ENCODE peak calls at places on chromosomes 16 and 17, in four cellular contexts. Q is tibial nerve, N is A549, R is upper lobe of left lung. O is an unnamed sample.
A peak's percentile ranks its signal among the peaks of the same experiment; 100 is the strongest.

GRCh38 chr16:50282955-50283631 is 16.7 kb downstream of the ADCY7 start:
- DNase-seq in Q (no peak), N (no peak), R (no peak), O (no peak)

GRCh38 chr16:22843122-22843521 is 29.2 kb downstream of the HS3ST2 start:
- DNase-seq in Q (no peak), N (no peak), R (no peak), O (no peak)

GRCh38 chr17:44314031-44314430 is 5.6 kb downstream of the RUNDC3A start:
- DNase-seq in Q (no peak), N (no peak), R (no peak), O (no peak)

GRCh38 chr17:50452627-50453300 is 15.9 kb downstream of the CHAD start:
- DNase-seq in Q (no peak), N (no peak), R (no peak), O (no peak)

GRCh38 chr17:44170499-44171201 is at the start of gene ASB16:
- DNase-seq in Q (no peak), N (no peak), R (no peak), O (no peak)

GRCh38 chr16:47143329-47143676 is 442 bp downstream of the NETO2 start:
- DNase-seq in Q (no peak), N (peak; percentile 84), R (peak; percentile 94), O (no peak)

GRCh38 chr17:47937915-47938314 is 3.5 kb upstream of the PNPO start:
- DNase-seq in Q (no peak), N (no peak), R (no peak), O (no peak)

GRCh38 chr17:71484546-71484945 is 636.3 kb upstream of the SOX9 start:
- DNase-seq in Q (no peak), N (no peak), R (no peak), O (no peak)

GRCh38 chr16:72301416-72302048 is 129.6 kb upstream of the PMFBP1 start:
- DNase-seq in Q (no peak), N (no peak), R (no peak), O (no peak)

GRCh38 chr17:46061435-46061834 is 62.4 kb downstream of the STH start:
- DNase-seq in Q (no peak), N (peak; percentile 42), R (peak; percentile 30), O (no peak)

GRCh38 chr17:69853533-69854262 is 221.3 kb upstream of the KCNJ16 start:
- DNase-seq in Q (no peak), N (no peak), R (no peak), O (no peak)

GRCh38 chr16:3475604-3476375 is 19.5 kb downstream of the C16orf90 start:
- DNase-seq in Q (no peak), N (no peak), R (peak; percentile 46), O (no peak)

GRCh38 chr17:81480140-81480917 is 32.3 kb downstream of the ACTG1 start:
- DNase-seq in Q (peak; percentile 56), N (peak; percentile 56), R (no peak), O (no peak)

GRCh38 chr17:2563543-2563942 is 29.9 kb upstream of the PAFAH1B1 start:
- DNase-seq in Q (no peak), N (no peak), R (no peak), O (no peak)

GRCh38 chr17:79607941-79608728 is 2.7 kb downstream of the RBFOX3 start:
- DNase-seq in Q (no peak), N (peak; percentile 27), R (peak; percentile 82), O (peak; percentile 87)

GRCh38 chr17:10875984-10876555 is 38.2 kb upstream of the PIRT start:
- DNase-seq in Q (peak; percentile 39), N (peak; percentile 57), R (peak; percentile 36), O (no peak)

GRCh38 chr17:78418627-78419026 is 40.2 kb downstream of the PGS1 start:
- DNase-seq in Q (no peak), N (no peak), R (no peak), O (no peak)

GRCh38 chr17:77779711-77780539 is 178.6 kb upstream of the TNRC6C start:
- DNase-seq in Q (no peak), N (no peak), R (no peak), O (peak; percentile 77)

GRCh38 chr16:8374586-8374985 is 215.7 kb downstream of the TMEM114 start:
- DNase-seq in Q (no peak), N (no peak), R (no peak), O (no peak)

GRCh38 chr17:74292495-74292894 is 18.5 kb downstream of the DNAI2 start:
- DNase-seq in Q (no peak), N (no peak), R (no peak), O (no peak)

GRCh38 chr17:66630828-66631472 is 204.0 kb upstream of the CACNG5 start:
- DNase-seq in Q (no peak), N (no peak), R (no peak), O (no peak)

GRCh38 chr17:30208214-30208613 is 27.3 kb downstream of the SLC6A4 start:
- DNase-seq in Q (no peak), N (no peak), R (no peak), O (no peak)

GRCh38 chr16:78485188-78485898 is 385.9 kb downstream of the WWOX start:
- DNase-seq in Q (no peak), N (no peak), R (no peak), O (no peak)

GRCh38 chr17:6108382-6108781 is 38.2 kb downstream of the WSCD1 start:
- DNase-seq in Q (no peak), N (no peak), R (no peak), O (no peak)

GRCh38 chr17:31462261-31462660 is 70.8 kb downstream of the RAB11FIP4 start:
- DNase-seq in Q (no peak), N (no peak), R (no peak), O (no peak)

GRCh38 chr17:36892112-36892838 is 45.0 kb upstream of the LHX1 start:
- DNase-seq in Q (no peak), N (no peak), R (no peak), O (no peak)

GRCh38 chr17:66915204-66915611 is 49.3 kb upstream of the CACNG4 start:
- DNase-seq in Q (no peak), N (peak; percentile 65), R (no peak), O (no peak)

GRCh38 chr16:48556913-48557351 is 53.0 kb downstream of the N4BP1 start:
- DNase-seq in Q (no peak), N (no peak), R (no peak), O (no peak)

GRCh38 chr16:64136743-64137142 is 985.1 kb downstream of the CDH11 start:
- DNase-seq in Q (no peak), N (no peak), R (no peak), O (no peak)

GRCh38 chr17:47792979-47793378 is 28.6 kb downstream of the OSBPL7 start:
- DNase-seq in Q (no peak), N (no peak), R (no peak), O (no peak)

GRCh38 chr17:67246398-67246647 is 1.3 kb upstream of the HELZ start:
- DNase-seq in Q (no peak), N (no peak), R (no peak), O (no peak)

GRCh38 chr16:11498683-11499082 is 88.0 kb downstream of the LITAF start:
- DNase-seq in Q (no peak), N (no peak), R (no peak), O (no peak)

GRCh38 chr16:11499295-11500089 is 87.2 kb downstream of the LITAF start:
- DNase-seq in Q (no peak), N (peak; percentile 75), R (no peak), O (no peak)

GRCh38 chr16:11495066-11495407 is 91.7 kb downstream of the LITAF start:
- DNase-seq in Q (no peak), N (no peak), R (no peak), O (no peak)

GRCh38 chr16:11497329-11497805 is 89.4 kb downstream of the LITAF start:
- DNase-seq in Q (peak; percentile 72), N (peak; percentile 92), R (peak; percentile 88), O (peak; percentile 92)

GRCh38 chr16:11497851-11498289 is 88.8 kb downstream of the LITAF start:
- DNase-seq in Q (peak; percentile 31), N (peak; percentile 81), R (no peak), O (no peak)
- H3K27ac ChIP-seq in Q (peak overlapping the region; percentile 67), N (peak overlapping the region; percentile 88), R (peak overlapping the region; percentile 39), O (peak overlapping the region; percentile 73)

GRCh38 chr16:67561501-67561823 is 864 bp upstream of the CTCF start:
- DNase-seq in Q (no peak), N (no peak), R (no peak), O (no peak)

GRCh38 chr16:67563708-67564468 is 1.6 kb downstream of the CTCF start:
- DNase-seq in Q (peak; percentile 66), N (peak; percentile 47), R (no peak), O (peak; percentile 86)

GRCh38 chr16:67562918-67563707 is 787 bp downstream of the CTCF start:
- DNase-seq in Q (no peak), N (peak; percentile 57), R (peak; percentile 93), O (peak; percentile 79)

GRCh38 chr16:67561824-67562525 is 351 bp upstream of the CTCF start:
- DNase-seq in Q (peak; percentile 92), N (peak; percentile 96), R (peak; percentile 99), O (peak; percentile 98)

DNA sequence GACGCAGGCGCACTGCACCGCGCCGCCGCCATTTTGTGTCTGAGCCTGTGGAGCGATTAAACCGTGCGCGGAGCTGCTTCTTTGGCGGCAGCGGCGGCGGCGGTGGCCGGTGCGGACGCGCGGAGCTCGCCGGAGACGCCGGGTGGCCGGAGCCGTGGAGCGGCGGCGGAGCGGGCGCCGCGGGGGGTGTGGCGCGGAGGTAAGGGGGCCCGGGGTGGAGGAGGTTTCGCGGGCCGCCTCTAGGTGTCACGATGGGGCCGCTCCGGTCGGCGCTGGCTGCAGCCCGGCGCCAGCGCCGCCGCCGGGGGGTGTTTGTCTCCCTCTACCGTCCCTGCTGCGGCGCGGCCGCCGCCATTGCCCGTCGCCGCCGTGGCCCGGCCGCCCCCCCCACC is at the start of gene CTCF:
- DNase-seq in Q (peak; percentile 59), N (peak; percentile 84), R (peak; percentile 96), O (peak; percentile 94)
- TF ChIP-seq EP300 in Q (no peak), N (no peak), R (no peak), O (no peak)

GRCh38 chr17:76642032-76642561 is 1.5 kb downstream of the ST6GALNAC1 start:
- DNase-seq in Q (no peak), N (no peak), R (no peak), O (no peak)

GRCh38 chr17:76644995-76645394 is 1.4 kb upstream of the ST6GALNAC1 start:
- DNase-seq in Q (no peak), N (no peak), R (no peak), O (peak; percentile 5)

GRCh38 chr17:76645481-76645880 is 1.9 kb upstream of the ST6GALNAC1 start:
- DNase-seq in Q (no peak), N (no peak), R (no peak), O (no peak)

GRCh38 chr17:76642994-76643393 is 563 bp downstream of the ST6GALNAC1 start:
- DNase-seq in Q (no peak), N (no peak), R (no peak), O (no peak)

DNA sequence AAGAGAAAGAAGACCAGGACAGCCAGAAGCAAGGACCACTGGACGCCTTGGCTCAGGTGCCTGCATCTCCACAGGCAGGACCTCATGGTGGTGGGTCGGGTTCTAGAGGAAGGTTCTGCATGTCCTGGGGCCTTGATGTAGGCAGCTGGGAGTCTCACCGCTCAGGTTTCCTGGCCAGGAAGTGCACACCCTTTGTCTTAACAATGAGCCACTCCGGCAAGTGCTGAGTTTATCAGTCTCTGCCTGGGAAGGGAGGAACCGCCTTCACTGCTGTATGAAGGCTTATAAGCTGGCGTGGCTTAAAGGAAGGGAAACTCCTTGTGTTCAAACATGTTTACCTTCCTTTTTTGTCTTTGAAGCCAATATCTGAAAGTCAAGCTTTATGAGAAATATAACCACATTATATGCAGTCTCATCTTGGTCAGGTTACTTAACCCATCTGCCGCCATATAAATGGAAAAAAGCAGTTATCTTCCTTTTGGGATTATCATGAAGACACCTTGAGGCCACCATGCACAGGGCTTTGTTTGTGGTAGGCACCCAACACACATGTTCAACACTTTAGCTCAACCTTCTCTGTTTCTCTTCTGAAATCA is at the start of gene ST6GALNAC1:
- DNase-seq in Q (no peak), N (peak; percentile 45), R (no peak), O (peak; percentile 45)
- TF ChIP-seq POLR2A in Q (no peak), N (no peak), R (peak; percentile 49), O (no peak)

GRCh38 chr17:19347323-19348080 is 15.0 kb downstream of the B9D1 start:
- DNase-seq in Q (no peak), N (no peak), R (no peak), O (peak; percentile 65)
- H3K27ac ChIP-seq in Q (peak overlapping the region; percentile 65), N (peak overlapping the region; percentile 93), R (no peak overlapping the region), O (peak overlapping the region; percentile 80)

O was measured in sigmoid colon.